ENCODE peak calls at places on chromosomes 4 and X, in eight cellular contexts. One of them, this sample, is unnamed.

GRCh38 chr4:156779046-156779445 is 192.6 kb downstream of the PDGFC start:
- DNase-seq in ACHN: no peak
- DNase-seq in effector CD4-positive, alpha-beta T cell: no peak
- DNase-seq in SK-N-MC: no peak
- DNase-seq in fibroblast of villous mesenchyme: no peak
- DNase-seq in T-helper 9 cell: no peak
- DNase-seq in amygdala: no peak
- DNase-seq in T-helper 1 cell: no peak
- DNase-seq in this sample: no peak

GRCh38 chr4:122045533-122045932 is 93.7 kb upstream of the TRPC3 start:
- DNase-seq in ACHN: peak; percentile 98
- DNase-seq in SK-N-MC: peak; percentile 100
- DNase-seq in T-helper 1 cell: no peak
- DNase-seq in effector CD4-positive, alpha-beta T cell: no peak
- DNase-seq in amygdala: no peak
- DNase-seq in fibroblast of villous mesenchyme: peak; percentile 89
- DNase-seq in T-helper 9 cell: no peak
- DNase-seq in this sample: no peak

GRCh38 chr4:94826206-94826605 is 68.5 kb downstream of the BMPR1B start:
- DNase-seq in amygdala: no peak
- DNase-seq in ACHN: no peak
- DNase-seq in effector CD4-positive, alpha-beta T cell: no peak
- DNase-seq in SK-N-MC: no peak
- DNase-seq in T-helper 9 cell: no peak
- DNase-seq in T-helper 1 cell: no peak
- DNase-seq in fibroblast of villous mesenchyme: no peak
- DNase-seq in this sample: no peak

GRCh38 chrX:114344756-114345155 is 239.1 kb upstream of the HTR2C start:
- DNase-seq in fibroblast of villous mesenchyme: peak; percentile 34
- DNase-seq in ACHN: peak; percentile 13
- DNase-seq in T-helper 1 cell: no peak
- DNase-seq in SK-N-MC: peak; percentile 34
- DNase-seq in amygdala: no peak
- DNase-seq in effector CD4-positive, alpha-beta T cell: no peak
- DNase-seq in T-helper 9 cell: no peak
- DNase-seq in this sample: no peak

GRCh38 chr4:147793569-147793968 is 61.7 kb downstream of the ARHGAP10 start:
- DNase-seq in amygdala: no peak
- DNase-seq in SK-N-MC: no peak
- DNase-seq in fibroblast of villous mesenchyme: no peak
- DNase-seq in effector CD4-positive, alpha-beta T cell: no peak
- DNase-seq in T-helper 9 cell: no peak
- DNase-seq in ACHN: peak; percentile 54
- DNase-seq in T-helper 1 cell: no peak
- DNase-seq in this sample: no peak

GRCh38 chr4:38117614-38118013 is 157.4 kb downstream of the PTTG2 start:
- DNase-seq in amygdala: no peak
- DNase-seq in effector CD4-positive, alpha-beta T cell: no peak
- DNase-seq in ACHN: no peak
- DNase-seq in T-helper 9 cell: no peak
- DNase-seq in SK-N-MC: no peak
- DNase-seq in fibroblast of villous mesenchyme: no peak
- DNase-seq in T-helper 1 cell: no peak
- DNase-seq in this sample: no peak

GRCh38 chrX:78708171-78708570 is 39.3 kb upstream of the LPAR4 start:
- DNase-seq in amygdala: no peak
- DNase-seq in SK-N-MC: no peak
- DNase-seq in effector CD4-positive, alpha-beta T cell: no peak
- DNase-seq in T-helper 9 cell: no peak
- DNase-seq in fibroblast of villous mesenchyme: peak; percentile 38
- DNase-seq in ACHN: peak; percentile 22
- DNase-seq in T-helper 1 cell: no peak
- DNase-seq in this sample: no peak

GRCh38 chrX:143580266-143580665 is 55.6 kb downstream of the SLITRK4 start:
- DNase-seq in amygdala: no peak
- DNase-seq in T-helper 9 cell: no peak
- DNase-seq in SK-N-MC: no peak
- DNase-seq in effector CD4-positive, alpha-beta T cell: no peak
- DNase-seq in T-helper 1 cell: no peak
- DNase-seq in fibroblast of villous mesenchyme: peak; percentile 39
- DNase-seq in ACHN: no peak
- DNase-seq in this sample: no peak

GRCh38 chr4:88352062-88352461 is 26.6 kb upstream of the HERC6 start:
- DNase-seq in SK-N-MC: peak; percentile 26
- DNase-seq in T-helper 9 cell: no peak
- DNase-seq in fibroblast of villous mesenchyme: peak; percentile 87
- DNase-seq in T-helper 1 cell: no peak
- DNase-seq in effector CD4-positive, alpha-beta T cell: no peak
- DNase-seq in ACHN: peak; percentile 28
- DNase-seq in amygdala: no peak
- DNase-seq in this sample: no peak

GRCh38 chr4:62449538-62449937 is 1249.4 kb downstream of the ADGRL3 start:
- DNase-seq in ACHN: no peak
- DNase-seq in SK-N-MC: no peak
- DNase-seq in amygdala: no peak
- DNase-seq in T-helper 9 cell: no peak
- DNase-seq in T-helper 1 cell: no peak
- DNase-seq in effector CD4-positive, alpha-beta T cell: no peak
- DNase-seq in fibroblast of villous mesenchyme: no peak
- DNase-seq in this sample: no peak

GRCh38 chr4:47061435-47061834 is 30.1 kb downstream of the GABRB1 start:
- DNase-seq in effector CD4-positive, alpha-beta T cell: no peak
- DNase-seq in SK-N-MC: no peak
- DNase-seq in ACHN: no peak
- DNase-seq in fibroblast of villous mesenchyme: peak; percentile 20
- DNase-seq in amygdala: no peak
- DNase-seq in T-helper 1 cell: no peak
- DNase-seq in T-helper 9 cell: no peak
- DNase-seq in this sample: no peak

GRCh38 chr4:100189820-100190642 is at the start of gene DDIT4L:
- DNase-seq in effector CD4-positive, alpha-beta T cell: no peak
- DNase-seq in T-helper 1 cell: no peak
- DNase-seq in amygdala: no peak
- DNase-seq in ACHN: peak; percentile 49
- DNase-seq in fibroblast of villous mesenchyme: peak; percentile 37
- DNase-seq in T-helper 9 cell: no peak
- DNase-seq in SK-N-MC: no peak
- DNase-seq in this sample: no peak

GRCh38 chrX:107818900-107819521 is 6.7 kb upstream of the MID2 start:
- DNase-seq in T-helper 1 cell: no peak
- DNase-seq in amygdala: no peak
- DNase-seq in fibroblast of villous mesenchyme: no peak
- DNase-seq in T-helper 9 cell: no peak
- DNase-seq in ACHN: no peak
- DNase-seq in SK-N-MC: no peak
- DNase-seq in effector CD4-positive, alpha-beta T cell: no peak
- DNase-seq in this sample: no peak

GRCh38 chrX:105711805-105712204 is 110.5 kb upstream of the NRK start:
- DNase-seq in T-helper 1 cell: no peak
- DNase-seq in fibroblast of villous mesenchyme: no peak
- DNase-seq in ACHN: no peak
- DNase-seq in T-helper 9 cell: no peak
- DNase-seq in SK-N-MC: no peak
- DNase-seq in effector CD4-positive, alpha-beta T cell: no peak
- DNase-seq in amygdala: no peak
- DNase-seq in this sample: no peak

GRCh38 chrX:4547218-4547836 is 833.9 kb upstream of the PRKX start:
- DNase-seq in SK-N-MC: peak; percentile 85
- DNase-seq in T-helper 9 cell: peak; percentile 27
- DNase-seq in ACHN: peak; percentile 24
- DNase-seq in effector CD4-positive, alpha-beta T cell: peak; percentile 15
- DNase-seq in T-helper 1 cell: peak; percentile 1
- DNase-seq in amygdala: peak; percentile 1
- DNase-seq in fibroblast of villous mesenchyme: peak; percentile 34
- DNase-seq in this sample: peak; percentile 1

GRCh38 chr4:123278755-123279154 is 117.8 kb upstream of the SPRY1 start:
- DNase-seq in fibroblast of villous mesenchyme: peak; percentile 10
- DNase-seq in T-helper 9 cell: no peak
- DNase-seq in SK-N-MC: no peak
- DNase-seq in amygdala: no peak
- DNase-seq in ACHN: no peak
- DNase-seq in effector CD4-positive, alpha-beta T cell: no peak
- DNase-seq in T-helper 1 cell: no peak
- DNase-seq in this sample: no peak

GRCh38 chr4:128288689-128289106 is 1.1 kb upstream of the PGRMC2 start:
- DNase-seq in SK-N-MC: no peak
- DNase-seq in fibroblast of villous mesenchyme: peak; percentile 69
- DNase-seq in effector CD4-positive, alpha-beta T cell: peak; percentile 38
- DNase-seq in ACHN: peak; percentile 29
- DNase-seq in T-helper 9 cell: peak; percentile 6
- DNase-seq in T-helper 1 cell: peak; percentile 12
- DNase-seq in amygdala: no peak
- DNase-seq in this sample: peak; percentile 80

GRCh38 chr4:77156912-77157858 is at the start of gene CCNG2:
- DNase-seq in amygdala: peak; percentile 85
- DNase-seq in ACHN: peak; percentile 88
- DNase-seq in SK-N-MC: no peak
- DNase-seq in T-helper 1 cell: peak; percentile 80
- DNase-seq in T-helper 9 cell: peak; percentile 77
- DNase-seq in fibroblast of villous mesenchyme: peak; percentile 97
- DNase-seq in effector CD4-positive, alpha-beta T cell: peak; percentile 88
- DNase-seq in this sample: peak; percentile 100

GRCh38 chr4:182170417-182170935 is 72.7 kb upstream of the TENM3 start:
- DNase-seq in ACHN: no peak
- DNase-seq in fibroblast of villous mesenchyme: no peak
- DNase-seq in T-helper 9 cell: no peak
- DNase-seq in effector CD4-positive, alpha-beta T cell: no peak
- DNase-seq in SK-N-MC: no peak
- DNase-seq in amygdala: no peak
- DNase-seq in T-helper 1 cell: no peak
- DNase-seq in this sample: no peak

GRCh38 chr4:47413515-47413914 is 50.0 kb downstream of the COMMD8 start:
- DNase-seq in T-helper 1 cell: no peak
- DNase-seq in T-helper 9 cell: no peak
- DNase-seq in effector CD4-positive, alpha-beta T cell: no peak
- DNase-seq in amygdala: no peak
- DNase-seq in fibroblast of villous mesenchyme: no peak
- DNase-seq in SK-N-MC: no peak
- DNase-seq in ACHN: peak; percentile 11
- DNase-seq in this sample: no peak

GRCh38 chr4:173195132-173195531 is 26.5 kb downstream of the GALNT7 start:
- DNase-seq in fibroblast of villous mesenchyme: no peak
- DNase-seq in SK-N-MC: no peak
- DNase-seq in T-helper 1 cell: no peak
- DNase-seq in ACHN: no peak
- DNase-seq in amygdala: no peak
- DNase-seq in T-helper 9 cell: no peak
- DNase-seq in effector CD4-positive, alpha-beta T cell: no peak
- DNase-seq in this sample: no peak